ENCODE peak calls at places on chromosomes 16 and 17, in eight cellular contexts. E is GOT3; R is H54; B is progenitor cell of endocrine pancreas; C is mesendoderm; N is H9; O is GM12865; Z is CD8-positive, alpha-beta memory T cell. D is an unnamed sample.

GRCh38 chr17:58487589-58488427 is at the start of gene HSF5:
- DNase-seq in E (no peak), Z (peak; percentile 81), C (no peak), R (no peak), O (peak; percentile 56), B (no peak), N (peak; percentile 88), D (no peak)

GRCh38 chr16:49698416-49698815 is 157.5 kb downstream of the ZNF423 start:
- DNase-seq in O (no peak), R (no peak), C (peak; percentile 74), E (no peak), N (peak; percentile 52), Z (no peak), B (no peak), D (no peak)

GRCh38 chr17:11693284-11693683 is 95.0 kb downstream of the DNAH9 start:
- DNase-seq in E (no peak), B (no peak), C (no peak), R (no peak), Z (no peak), N (no peak), O (no peak), D (no peak)

GRCh38 chr17:80034977-80035686 is 540 bp downstream of the TBC1D16 start:
- DNase-seq in R (peak; percentile 44), C (peak; percentile 50), E (no peak), Z (peak; percentile 39), N (peak; percentile 25), O (peak; percentile 22), B (peak; percentile 32), D (no peak)

GRCh38 chr17:10337976-10338375 is 34.8 kb downstream of the MYH13 start:
- DNase-seq in E (no peak), B (no peak), N (no peak), R (no peak), O (no peak), C (no peak), Z (no peak), D (no peak)

GRCh38 chr17:57174591-57174990 is 81.7 kb upstream of the MSI2 start:
- DNase-seq in Z (no peak), C (no peak), E (no peak), R (no peak), O (peak; percentile 65), B (no peak), N (no peak), D (no peak)

GRCh38 chr17:49003557-49004511 is 6.6 kb downstream of the IGF2BP1 start:
- DNase-seq in B (peak; percentile 9), Z (no peak), E (no peak), R (no peak), O (no peak), C (peak; percentile 89), N (peak; percentile 65), D (no peak)

GRCh38 chr16:24998201-24998600 is 17.0 kb downstream of the ARHGAP17 start:
- DNase-seq in O (no peak), C (no peak), N (no peak), Z (no peak), B (no peak), R (no peak), E (no peak), D (no peak)

GRCh38 chr17:5702951-5703510 is 118.7 kb upstream of the NLRP1 start:
- DNase-seq in Z (no peak), O (no peak), C (peak; percentile 80), E (no peak), R (no peak), B (no peak), N (peak; percentile 36), D (no peak)

D was measured in NCI-H460.